ENCODE peak calls at places on chromosomes 13 and 19, in ten cellular contexts. T is neural progenitor cell, D is heart right ventricle, G is cardiac fibroblast, J is left lung, R is astrocyte of the cerebellum, L is cardiac muscle cell, P is right cardiac atrium, I is AG10803, O is OCI-LY7. N is an unnamed sample.
A peak's percentile ranks its signal among the peaks of the same experiment; 100 is the strongest.

GRCh38 chr19:18364826-18365528 is 21.0 kb upstream of the GDF15 start:
- DNase-seq in J (peak; percentile 82), O (peak; percentile 26), L (peak; percentile 100), R (peak; percentile 99), P (peak; percentile 76), G (peak; percentile 99), T (no peak), I (peak; percentile 99), D (peak; percentile 90), N (no peak)

GRCh38 chr19:7926021-7926726 is at the start of gene CTXN1:
- DNase-seq in D (no peak), G (peak; percentile 60), L (peak; percentile 63), I (peak; percentile 31), P (peak; percentile 91), J (peak; percentile 64), O (peak; percentile 73), T (peak; percentile 91), R (no peak), N (no peak)

GRCh38 chr19:19630062-19630414 is 2.0 kb upstream of the LPAR2 start:
- DNase-seq in O (no peak), J (peak; percentile 32), T (no peak), I (no peak), P (peak; percentile 45), G (no peak), D (no peak), L (no peak), R (no peak), N (no peak)

GRCh38 chr19:17779281-17779930 is 15.5 kb upstream of the B3GNT3 start:
- DNase-seq in G (peak; percentile 52), P (peak; percentile 70), L (peak; percentile 74), I (peak; percentile 21), O (no peak), T (peak; percentile 81), R (no peak), J (peak; percentile 79), D (peak; percentile 36), N (no peak)

GRCh38 chr19:3048190-3048533 is 14.1 kb downstream of the TLE5 start:
- DNase-seq in L (no peak), O (no peak), G (no peak), P (no peak), R (no peak), T (no peak), D (no peak), I (no peak), J (no peak), N (no peak)

GRCh38 chr13:74683411-74683810 is 549.2 kb upstream of the KLF12 start:
- DNase-seq in T (no peak), R (no peak), J (no peak), I (no peak), G (peak; percentile 17), P (no peak), L (peak; percentile 15), D (no peak), O (no peak), N (no peak)

GRCh38 chr13:65292488-65292901 is 1937.6 kb downstream of the PCDH9 start:
- DNase-seq in O (no peak), L (peak; percentile 79), R (peak; percentile 59), G (peak; percentile 76), P (no peak), I (peak; percentile 16), D (no peak), T (peak; percentile 40), J (no peak), N (no peak)

GRCh38 chr19:53808710-53809125 is 15.4 kb downstream of the NLRP12 start:
- DNase-seq in L (peak; percentile 73), D (no peak), G (peak; percentile 74), I (peak; percentile 55), T (peak; percentile 68), J (no peak), P (no peak), O (peak; percentile 22), R (peak; percentile 28), N (no peak)

GRCh38 chr19:11166281-11167142 is 10.9 kb upstream of the SPC24 start:
- DNase-seq in R (no peak), D (no peak), G (peak; percentile 80), P (peak; percentile 85), I (peak; percentile 80), T (no peak), J (peak; percentile 44), L (peak; percentile 61), O (no peak), N (no peak)
- H3K4me3 ChIP-seq in R (no peak overlapping the region), D (no peak overlapping the region), G (no peak overlapping the region), P (no peak overlapping the region), I (peak overlapping the region; percentile 12), T (no peak overlapping the region), J (no peak overlapping the region), L (no peak overlapping the region), O (no peak overlapping the region), N (no peak overlapping the region)

GRCh38 chr19:39517432-39517831 is 2.5 kb downstream of the SELENOV start:
- DNase-seq in J (no peak), O (no peak), G (no peak), D (no peak), P (no peak), I (no peak), T (no peak), L (no peak), R (no peak), N (no peak)

GRCh38 chr19:39515551-39516191 is 732 bp downstream of the SELENOV start:
- DNase-seq in L (no peak), J (no peak), T (peak; percentile 61), P (no peak), R (no peak), D (no peak), G (no peak), I (no peak), O (no peak), N (no peak)

GRCh38 chr19:39516270-39516669 is 1.3 kb downstream of the SELENOV start:
- DNase-seq in D (no peak), P (no peak), O (no peak), I (no peak), R (no peak), T (no peak), J (no peak), L (no peak), G (no peak), N (no peak)

GRCh38 chr19:39512964-39513363 is 2.0 kb upstream of the SELENOV start:
- DNase-seq in G (no peak), J (no peak), T (no peak), R (no peak), P (no peak), L (peak; percentile 19), O (no peak), I (no peak), D (no peak), N (no peak)

GRCh38 chr19:39514840-39515550 is at the start of gene SELENOV:
- DNase-seq in T (peak; percentile 87), O (no peak), L (no peak), G (peak; percentile 5), P (peak; percentile 63), D (no peak), R (no peak), I (no peak), J (no peak), N (no peak)
- H3K4me3 ChIP-seq in T (peak within 1 kb of the TSS; percentile 94), O (no peak within 1 kb of the TSS), L (peak within 1 kb of the TSS; percentile 58), G (peak within 1 kb of the TSS; percentile 26), P (peak within 1 kb of the TSS; percentile 14), D (peak within 1 kb of the TSS; percentile 29), R (peak within 1 kb of the TSS; percentile 20), I (no peak within 1 kb of the TSS), J (no peak within 1 kb of the TSS), N (no peak within 1 kb of the TSS)

GRCh38 chr19:42284641-42285341 is 15.7 kb downstream of the CIC start:
- DNase-seq in J (peak; percentile 51), D (peak; percentile 27), P (peak; percentile 78), R (no peak), G (no peak), O (peak; percentile 51), L (no peak), T (peak; percentile 56), I (no peak), N (no peak)

GRCh38 chr19:42287017-42287825 is 14.7 kb upstream of the PRR19 start:
- DNase-seq in O (no peak), L (no peak), T (no peak), P (peak; percentile 59), J (no peak), G (no peak), D (peak; percentile 4), I (no peak), R (no peak), N (no peak)

GRCh38 chr19:42286349-42287016 is 15.4 kb upstream of the PRR19 start:
- DNase-seq in L (peak; percentile 61), O (peak; percentile 79), I (peak; percentile 15), G (peak; percentile 66), J (no peak), R (no peak), T (no peak), P (peak; percentile 86), D (peak; percentile 54), N (no peak)

GRCh38 chr19:42285546-42285945 is 16.4 kb upstream of the PRR19 start:
- DNase-seq in O (peak; percentile 54), J (no peak), G (no peak), R (no peak), P (peak; percentile 71), I (no peak), T (peak; percentile 46), D (peak; percentile 29), L (no peak), N (no peak)

GRCh38 chr19:42285988-42286348 is 16.0 kb upstream of the PRR19 start:
- DNase-seq in I (no peak), O (no peak), J (no peak), G (no peak), R (no peak), T (no peak), P (no peak), D (no peak), L (no peak), N (no peak)
- H3K4me3 ChIP-seq in I (peak overlapping the region; percentile 71), O (peak overlapping the region; percentile 89), J (no peak overlapping the region), G (peak overlapping the region; percentile 76), R (peak overlapping the region; percentile 75), T (peak overlapping the region; percentile 90), P (no peak overlapping the region), D (peak overlapping the region; percentile 73), L (no peak overlapping the region), N (no peak overlapping the region)

GRCh38 chr13:26476111-26476743 is 81.3 kb upstream of the WASF3 start:
- DNase-seq in I (peak; percentile 71), O (no peak), T (peak; percentile 52), L (peak; percentile 39), G (no peak), J (no peak), R (no peak), D (peak; percentile 35), P (peak; percentile 78), N (no peak)

GRCh38 chr13:26474286-26474685 is 83.2 kb upstream of the WASF3 start:
- DNase-seq in I (no peak), J (no peak), D (no peak), R (no peak), G (no peak), O (no peak), T (no peak), P (no peak), L (no peak), N (no peak)

GRCh38 chr13:26476744-26477129 is 80.7 kb upstream of the WASF3 start:
- DNase-seq in D (no peak), G (no peak), R (no peak), T (no peak), O (no peak), I (no peak), L (no peak), P (no peak), J (no peak), N (no peak)

GRCh38 chr13:26473571-26474230 is 83.8 kb upstream of the WASF3 start:
- DNase-seq in P (no peak), L (no peak), I (no peak), T (no peak), J (no peak), O (no peak), D (no peak), R (no peak), G (no peak), N (no peak)

DNA sequence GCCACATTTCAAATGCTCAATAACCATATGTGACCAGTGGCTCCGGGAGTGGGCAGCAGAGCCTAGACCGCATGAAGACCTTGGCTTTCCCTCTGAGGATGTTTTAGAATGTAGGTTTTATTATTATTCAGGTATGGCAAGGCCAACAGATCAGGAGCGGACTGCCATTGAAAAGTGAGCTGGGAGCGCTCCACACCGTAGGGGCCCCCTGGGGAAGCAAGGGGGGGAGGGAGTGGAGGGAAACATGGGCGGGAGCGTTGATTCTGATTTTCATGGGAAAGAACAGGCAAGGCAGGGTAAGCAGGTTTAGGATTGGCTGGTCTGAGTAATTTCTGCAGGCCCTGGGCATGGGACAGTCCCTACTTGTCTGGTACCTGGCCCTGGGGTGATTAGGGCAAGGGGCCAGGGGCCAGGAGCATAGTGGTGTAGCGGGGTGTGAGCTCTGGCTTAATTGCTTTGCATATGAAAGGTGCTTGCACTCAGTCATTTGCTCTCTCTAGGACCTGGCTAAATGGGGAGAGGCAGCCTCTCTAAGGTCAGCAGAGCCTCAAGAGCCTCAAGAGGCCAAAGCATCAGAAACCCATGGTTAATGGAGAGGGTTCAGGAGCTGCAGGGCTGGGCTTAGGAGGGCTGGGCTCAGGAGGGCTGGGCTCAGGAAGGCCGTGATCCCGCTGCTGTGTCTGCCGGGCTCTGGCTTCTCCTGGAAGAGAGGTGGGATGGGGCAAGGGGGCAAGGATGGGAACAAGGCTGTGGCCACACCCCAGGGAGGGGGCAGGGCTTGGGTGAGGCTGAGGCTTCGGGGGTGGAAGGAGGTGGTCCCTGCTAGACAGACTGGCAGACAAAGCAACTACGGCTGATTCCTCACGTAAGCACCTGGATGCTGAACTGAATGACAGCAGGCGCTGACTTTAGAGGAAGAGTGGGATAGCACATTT is 82.0 kb upstream of the WASF3 start:
- DNase-seq in T (peak; percentile 37), J (no peak), L (no peak), R (no peak), I (no peak), G (no peak), O (no peak), D (no peak), P (peak; percentile 60), N (no peak)
- H3K4me3 ChIP-seq in T (peak overlapping the region; percentile 38), J (no peak overlapping the region), L (no peak overlapping the region), R (no peak overlapping the region), I (no peak overlapping the region), G (no peak overlapping the region), O (no peak overlapping the region), D (peak overlapping the region; percentile 27), P (peak overlapping the region; percentile 17), N (no peak overlapping the region)

N was measured in Jurkat, Clone E6-1.